ENCODE peak calls at places on chromosomes 3 and 15, in four cellular contexts. D, Q, J and O are unnamed samples. For H3K4me1, the result is how much of the 10 kb centered on the place peaks cover.

GRCh38 chr15:52124270-52124878 is 11.8 kb upstream of the BCL2L10 start:
- DNase-seq in Q (peak), D (no peak), J (no peak), O (no peak)

GRCh38 chr15:35746121-35746520 is 200.2 kb upstream of the DPH6 start:
- DNase-seq in D (no peak), Q (peak), J (no peak), O (no peak)

GRCh38 chr15:60854858-60855568 is 374.1 kb downstream of the RORA start:
- DNase-seq in J (no peak), Q (peak), D (no peak), O (no peak)

GRCh38 chr3:130834476-130834875 is 59.4 kb upstream of the ATP2C1 start:
- DNase-seq in J (no peak), Q (peak), D (no peak), O (no peak)

GRCh38 chr3:171829841-171830559 is 13.1 kb upstream of the TMEM212 start:
- DNase-seq in D (peak), J (peak), Q (peak), O (no peak)

GRCh38 chr3:194296832-194297666 is 54.1 kb downstream of the CPN2 start:
- DNase-seq in Q (no peak), D (peak), J (peak), O (no peak)

GRCh38 chr15:70670680-70671079 is 92.7 kb downstream of the UACA start:
- DNase-seq in J (no peak), Q (no peak), D (no peak), O (no peak)

GRCh38 chr15:85800460-85801123 is 5.9 kb upstream of the KLHL25 start:
- DNase-seq in D (peak), J (no peak), Q (peak), O (no peak)

GRCh38 chr3:70951937-70952492 is 631.5 kb downstream of the FOXP1 start:
- DNase-seq in Q (no peak), D (no peak), J (no peak), O (no peak)

GRCh38 chr3:35664460-35664919 is 25.2 kb downstream of the ARPP21 start:
- DNase-seq in J (peak), Q (no peak), D (peak), O (no peak)

GRCh38 chr3:113143353-113143752 is 68.0 kb upstream of the BOC start:
- DNase-seq in D (no peak), J (no peak), Q (peak), O (no peak)

GRCh38 chr15:61989698-61990097 is 70.5 kb downstream of the VPS13C start:
- DNase-seq in Q (no peak), J (no peak), D (no peak), O (no peak)

GRCh38 chr15:71352765-71353164 is 237.5 kb downstream of the THSD4 start:
- DNase-seq in J (no peak), D (no peak), Q (no peak), O (no peak)

GRCh38 chr3:173584834-173585831 is 187.6 kb downstream of the NLGN1 start:
- DNase-seq in J (peak), D (peak), Q (no peak), O (no peak)

GRCh38 chr15:75641176-75641498 is 1.1 kb upstream of the IMP3 start:
- DNase-seq in D (no peak), J (no peak), Q (no peak), O (no peak)
- H3K4me3 ChIP-seq in D (peak), J (no peak), Q (peak), O (no peak)

DNA sequence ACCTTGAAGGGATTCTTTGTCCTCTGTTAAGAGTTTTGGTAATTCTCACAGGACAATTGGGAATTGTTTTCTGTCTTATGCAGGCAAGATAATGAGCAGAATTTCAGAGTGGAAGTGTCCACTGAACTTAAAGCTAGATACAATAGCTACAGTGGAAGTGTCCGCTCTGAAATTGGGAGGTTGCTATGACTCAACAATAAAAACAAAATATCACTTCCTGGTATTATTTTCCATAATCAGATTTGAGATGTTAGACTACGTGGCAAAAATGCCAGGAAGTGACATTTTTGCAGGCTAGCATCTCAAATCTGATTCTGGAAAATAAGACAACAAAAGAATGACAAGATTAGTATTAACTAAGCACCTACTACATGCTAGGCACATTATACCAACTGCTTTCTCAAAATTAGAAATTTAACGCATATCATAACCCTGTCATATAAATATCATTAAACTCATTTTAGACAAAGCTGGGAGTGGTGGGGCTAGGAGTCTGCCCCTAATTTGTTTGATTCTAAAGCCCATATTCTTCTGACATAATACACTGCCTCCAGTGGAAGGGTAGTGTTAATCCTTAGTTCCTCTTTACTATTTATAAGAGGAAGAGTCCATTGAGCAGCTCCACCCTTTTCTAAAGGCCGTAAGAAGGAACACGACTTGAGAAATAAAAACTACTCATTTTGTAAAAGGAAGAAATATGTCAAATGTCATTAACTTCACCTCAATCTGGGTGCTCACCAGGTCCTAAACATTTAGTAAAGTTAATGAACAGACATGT is 266.9 kb upstream of the STT3B start:
- DNase-seq in Q (no peak), J (no peak), D (no peak), O (no peak)
- TF ChIP-seq CTCF in Q (no peak), J (no peak), D (no peak), O (no peak)

GRCh38 chr3:119641416-119641815 is 19.0 kb downstream of the POPDC2 start:
- DNase-seq in Q (no peak), D (no peak), J (no peak), O (no peak)
- H3K4me1 ChIP-seq in Q (under half), D (half or more), J (under half), O (under half)

GRCh38 chr3:186411089-186411488 is 49.1 kb upstream of the DGKG start:
- DNase-seq in D (no peak), Q (no peak), J (no peak), O (no peak)

GRCh38 chr3:186411994-186412393 is 50.0 kb upstream of the DGKG start:
- DNase-seq in Q (peak), J (no peak), D (no peak), O (no peak)

GRCh38 chr3:186417791-186418190 is 55.8 kb upstream of the DGKG start:
- DNase-seq in Q (peak), D (no peak), J (no peak), O (no peak)

GRCh38 chr3:186414735-186415419 is 52.8 kb upstream of the DGKG start:
- DNase-seq in D (peak), Q (peak), J (no peak), O (no peak)

GRCh38 chr3:186413615-186414415 is 51.8 kb upstream of the DGKG start:
- DNase-seq in J (peak), Q (peak), D (peak), O (no peak)
- H3K4me3 ChIP-seq in J (peak), Q (peak), D (peak), O (peak)

DNA sequence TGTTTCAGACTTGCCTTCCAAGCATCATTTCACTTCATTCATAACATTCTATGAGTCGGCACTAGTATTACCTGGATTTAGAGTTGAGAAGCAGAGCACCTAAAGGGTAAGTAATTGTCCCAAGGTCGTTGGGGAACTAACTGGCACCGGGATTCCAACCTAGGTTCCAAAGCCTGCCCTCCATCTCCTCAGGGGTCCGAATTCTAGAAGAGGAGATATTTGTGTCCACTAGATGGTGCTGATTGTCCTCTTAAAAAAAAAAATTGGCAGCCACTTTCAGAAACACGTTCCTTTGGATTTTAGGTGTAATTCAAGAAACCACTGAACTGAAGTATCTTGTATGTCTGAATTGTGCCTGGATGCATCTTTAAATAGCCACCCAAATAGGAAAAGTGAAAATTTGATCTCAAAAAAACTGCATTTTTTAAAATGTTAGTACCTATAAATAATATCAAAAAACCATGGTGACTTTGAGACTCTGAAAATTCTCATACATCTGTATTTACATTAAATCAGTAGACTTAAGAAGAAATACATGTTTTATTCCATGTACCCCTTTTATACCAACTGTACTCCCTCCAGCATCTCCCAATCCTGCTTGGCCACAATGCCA is 3.9 kb upstream of the FSIP1 start:
- DNase-seq in J (no peak), Q (peak), D (no peak), O (no peak)
- TF ChIP-seq CTCF in J (peak), Q (peak), D (peak), O (peak)

DNA sequence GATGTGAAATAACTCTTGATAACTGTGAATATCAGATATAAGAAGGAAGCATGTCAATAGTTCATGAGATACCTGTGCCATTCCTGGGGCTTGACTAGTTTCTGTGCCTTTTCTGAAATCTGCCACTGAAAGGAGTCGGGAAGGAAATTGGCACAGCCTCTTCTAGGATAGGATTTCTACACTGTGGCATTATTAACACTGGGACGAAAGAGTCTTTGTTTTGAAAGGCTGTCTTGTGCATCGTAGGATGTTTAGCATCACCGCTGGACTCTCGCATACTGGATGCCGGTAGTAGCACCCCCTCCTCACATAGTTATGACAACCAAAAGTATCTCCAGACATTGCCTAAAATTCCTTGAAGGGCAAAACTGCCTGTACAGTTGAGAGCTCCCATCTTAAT is 77.9 kb upstream of the SAMMSON start:
- DNase-seq in D (no peak), Q (no peak), J (no peak), O (no peak)
- H3K4me1 ChIP-seq in D (under half), Q (under half), J (under half), O (under half)

GRCh38 chr3:149650828-149651227 is 7.0 kb downstream of the WWTR1 start:
- DNase-seq in J (no peak), D (no peak), Q (peak), O (no peak)

GRCh38 chr3:149654188-149654601 is 3.6 kb downstream of the WWTR1 start:
- DNase-seq in D (no peak), Q (peak), J (no peak), O (no peak)

GRCh38 chr3:149655826-149656599 is 1.8 kb downstream of the WWTR1 start:
- DNase-seq in D (no peak), J (no peak), Q (no peak), O (no peak)

GRCh38 chr3:149653136-149653535 is 4.7 kb downstream of the WWTR1 start:
- DNase-seq in J (no peak), Q (no peak), D (no peak), O (no peak)

DNA sequence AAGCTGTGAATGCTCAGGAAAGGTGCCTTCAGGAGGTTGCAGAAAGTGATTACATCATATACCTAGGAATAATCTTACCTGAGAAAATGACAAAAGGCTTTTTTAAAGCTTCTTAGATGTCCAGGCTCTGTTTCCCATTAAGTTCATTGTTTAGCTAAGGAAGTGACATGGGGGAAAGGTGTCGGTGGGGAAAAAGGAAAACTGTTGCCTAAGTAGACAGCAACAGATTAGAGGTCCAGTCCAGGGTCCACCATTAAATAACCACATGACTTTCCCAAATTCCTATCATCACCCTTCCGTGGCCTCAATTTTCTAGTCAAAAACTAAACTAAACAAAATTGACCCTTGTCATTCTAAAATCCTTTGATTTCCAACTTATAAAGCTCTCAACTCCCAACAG is 4.3 kb downstream of the WWTR1 start:
- DNase-seq in Q (no peak), J (no peak), D (no peak), O (no peak)
- H3K4me3 ChIP-seq in Q (no peak), J (peak), D (peak), O (no peak)

DNA sequence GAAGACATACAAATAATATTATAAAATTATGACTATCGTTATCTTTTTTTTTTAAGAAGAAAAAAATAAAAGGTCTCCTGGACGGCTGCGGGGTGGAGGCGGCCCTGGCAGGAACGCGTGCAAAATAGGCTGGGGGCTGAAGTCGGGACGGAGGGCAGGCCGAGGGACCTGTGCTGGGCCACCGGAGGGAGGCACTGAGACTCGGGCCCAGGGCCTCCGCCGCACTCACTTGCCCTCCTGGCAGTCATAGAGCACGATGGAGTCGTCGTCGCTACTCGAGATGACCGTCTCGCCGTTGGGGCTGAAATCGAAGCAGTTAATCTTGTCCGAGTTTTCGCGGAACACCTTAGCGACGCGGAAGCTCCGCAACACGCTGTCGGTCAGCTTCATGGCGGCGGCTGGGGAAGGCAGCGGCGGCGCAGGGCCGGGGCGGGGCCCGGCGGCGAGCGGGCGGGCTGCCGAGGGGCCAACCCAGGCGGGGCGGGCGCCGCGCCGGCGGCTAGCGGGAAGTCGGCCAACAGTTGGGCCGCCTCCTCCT is 408 bp downstream of the WDR82 start:
- DNase-seq in J (no peak), Q (no peak), D (peak), O (no peak)
- TF ChIP-seq CTCF in J (no peak), Q (peak), D (peak), O (peak)